ENCODE peak calls at places on chromosomes 7 and 10, in seven cellular contexts. Y is fibroblast of pulmonary artery, K is retinal pigment epithelial cell, P is lung, H is fibroblast of mammary gland, C is hepatocyte, O is BE2C. X is an unnamed sample.

GRCh38 chr7:100865971-100866720 is 1.0 kb upstream of the TRIP6 start:
- DNase-seq in Y (no peak), K (no peak), P (peak), H (no peak), C (no peak), O (peak), X (peak)

GRCh38 chr7:50653116-50653854 is 88.1 kb upstream of the DDC start:
- DNase-seq in Y (peak), K (no peak), P (no peak), H (peak), C (peak), O (no peak), X (no peak)

GRCh38 chr7:29771081-29771832 is 35.1 kb upstream of the WIPF3 start:
- DNase-seq in Y (no peak), K (no peak), P (no peak), H (no peak), C (peak), O (peak), X (no peak)

GRCh38 chr10:127254276-127254675 is 57.9 kb upstream of the INSYN2A start:
- DNase-seq in Y (peak), K (no peak), P (no peak), H (no peak), C (no peak), O (no peak), X (peak)

GRCh38 chr7:1041471-1042160 is 2.7 kb upstream of the GPR146 start:
- DNase-seq in Y (no peak), K (no peak), P (no peak), H (no peak), C (no peak), O (no peak), X (no peak)

GRCh38 chr10:23871211-23871610 is 337.7 kb upstream of the KIAA1217 start:
- DNase-seq in Y (no peak), K (no peak), P (no peak), H (no peak), C (no peak), O (no peak), X (no peak)

GRCh38 chr10:1211844-1212570 is 155.8 kb downstream of the WDR37 start:
- DNase-seq in Y (no peak), K (no peak), P (no peak), H (no peak), C (no peak), O (no peak), X (no peak)

GRCh38 chr10:15254808-15255655 is 86.5 kb upstream of the NMT2 start:
- DNase-seq in Y (no peak), K (no peak), P (no peak), H (no peak), C (no peak), O (no peak), X (peak)

GRCh38 chr10:2980116-2980515 is 87.2 kb upstream of the PFKP start:
- DNase-seq in Y (no peak), K (no peak), P (no peak), H (peak), C (no peak), O (no peak), X (no peak)

GRCh38 chr7:128056901-128057300 is 25.7 kb upstream of the LRRC4 start:
- DNase-seq in Y (peak), K (no peak), P (no peak), H (peak), C (peak), O (no peak), X (no peak)

GRCh38 chr10:29735628-29736324 is 101.0 kb upstream of the SVIL start:
- DNase-seq in Y (peak), K (no peak), P (peak), H (peak), C (peak), O (peak), X (peak)

GRCh38 chr10:69693886-69694285 is 63.8 kb downstream of the FAM241B start:
- DNase-seq in Y (no peak), K (no peak), P (no peak), H (no peak), C (no peak), O (no peak), X (no peak)

GRCh38 chr10:125982256-125982948 is 86.0 kb downstream of the FANK1 start:
- DNase-seq in Y (peak), K (no peak), P (peak), H (peak), C (peak), O (peak), X (peak)

GRCh38 chr10:35613597-35614226 is 8.6 kb downstream of the GJD4 start:
- DNase-seq in Y (peak), K (no peak), P (no peak), H (peak), C (no peak), O (no peak), X (no peak)

GRCh38 chr7:54839538-54840213 is 80.7 kb upstream of the SEC61G start:
- DNase-seq in Y (peak), K (no peak), P (peak), H (peak), C (peak), O (peak), X (no peak)

GRCh38 chr7:123615344-123615743 is 13.7 kb downstream of the ASB15 start:
- DNase-seq in Y (peak), K (no peak), P (no peak), H (peak), C (peak), O (no peak), X (no peak)

GRCh38 chr10:33201971-33202370 is 132.5 kb downstream of the NRP1 start:
- DNase-seq in Y (no peak), K (peak), P (no peak), H (no peak), C (no peak), O (no peak), X (no peak)

GRCh38 chr7:158328376-158329013 is 259.1 kb downstream of the PTPRN2 start:
- DNase-seq in Y (no peak), K (no peak), P (no peak), H (no peak), C (no peak), O (no peak), X (no peak)

GRCh38 chr7:92916751-92917369 is 80.5 kb upstream of the CDK6 start:
- DNase-seq in Y (peak), K (peak), P (no peak), H (peak), C (no peak), O (no peak), X (no peak)

GRCh38 chr7:77580762-77581350 is 43.8 kb downstream of the PTPN12 start:
- DNase-seq in Y (peak), K (no peak), P (peak), H (no peak), C (no peak), O (no peak), X (no peak)

GRCh38 chr10:120557296-120557810 is 100.3 kb downstream of the PLPP4 start:
- DNase-seq in Y (no peak), K (no peak), P (no peak), H (no peak), C (no peak), O (no peak), X (no peak)

GRCh38 chr7:151245360-151246160 is 2.9 kb downstream of the SMARCD3 start:
- DNase-seq in Y (no peak), K (no peak), P (no peak), H (no peak), C (peak), O (peak), X (peak)

GRCh38 chr10:36256166-36256565 is 614.1 kb upstream of the FZD8 start:
- DNase-seq in Y (peak), K (peak), P (no peak), H (peak), C (peak), O (no peak), X (no peak)

GRCh38 chr7:122790132-122790531 is 87.4 kb upstream of the RNF148 start:
- DNase-seq in Y (peak), K (no peak), P (no peak), H (no peak), C (no peak), O (no peak), X (no peak)

GRCh38 chr7:128201067-128201689 is 39.9 kb upstream of the LEP start:
- DNase-seq in Y (no peak), K (no peak), P (no peak), H (no peak), C (peak), O (peak), X (no peak)

GRCh38 chr10:154348-154747 is 19.1 kb downstream of the ZMYND11 start:
- DNase-seq in Y (peak), K (no peak), P (no peak), H (peak), C (no peak), O (no peak), X (peak)

GRCh38 chr10:131027256-131027655 is 284.3 kb downstream of the TCERG1L start:
- DNase-seq in Y (no peak), K (no peak), P (no peak), H (no peak), C (no peak), O (no peak), X (no peak)

GRCh38 chr10:126504051-126504760 is 115.9 kb upstream of the ADAM12 start:
- DNase-seq in Y (peak), K (peak), P (no peak), H (peak), C (peak), O (peak), X (no peak)

GRCh38 chr10:132942740-132943554 is 577 bp upstream of the CFAP46 start:
- DNase-seq in Y (peak), K (no peak), P (no peak), H (no peak), C (no peak), O (no peak), X (no peak)

GRCh38 chr10:95655571-95656290 is 780 bp downstream of the ALDH18A1 start:
- DNase-seq in Y (peak), K (peak), P (no peak), H (peak), C (peak), O (peak), X (peak)

GRCh38 chr10:77428776-77429395 is 208.7 kb downstream of the KCNMA1 start:
- DNase-seq in Y (peak), K (no peak), P (peak), H (peak), C (peak), O (peak), X (peak)

DNA sequence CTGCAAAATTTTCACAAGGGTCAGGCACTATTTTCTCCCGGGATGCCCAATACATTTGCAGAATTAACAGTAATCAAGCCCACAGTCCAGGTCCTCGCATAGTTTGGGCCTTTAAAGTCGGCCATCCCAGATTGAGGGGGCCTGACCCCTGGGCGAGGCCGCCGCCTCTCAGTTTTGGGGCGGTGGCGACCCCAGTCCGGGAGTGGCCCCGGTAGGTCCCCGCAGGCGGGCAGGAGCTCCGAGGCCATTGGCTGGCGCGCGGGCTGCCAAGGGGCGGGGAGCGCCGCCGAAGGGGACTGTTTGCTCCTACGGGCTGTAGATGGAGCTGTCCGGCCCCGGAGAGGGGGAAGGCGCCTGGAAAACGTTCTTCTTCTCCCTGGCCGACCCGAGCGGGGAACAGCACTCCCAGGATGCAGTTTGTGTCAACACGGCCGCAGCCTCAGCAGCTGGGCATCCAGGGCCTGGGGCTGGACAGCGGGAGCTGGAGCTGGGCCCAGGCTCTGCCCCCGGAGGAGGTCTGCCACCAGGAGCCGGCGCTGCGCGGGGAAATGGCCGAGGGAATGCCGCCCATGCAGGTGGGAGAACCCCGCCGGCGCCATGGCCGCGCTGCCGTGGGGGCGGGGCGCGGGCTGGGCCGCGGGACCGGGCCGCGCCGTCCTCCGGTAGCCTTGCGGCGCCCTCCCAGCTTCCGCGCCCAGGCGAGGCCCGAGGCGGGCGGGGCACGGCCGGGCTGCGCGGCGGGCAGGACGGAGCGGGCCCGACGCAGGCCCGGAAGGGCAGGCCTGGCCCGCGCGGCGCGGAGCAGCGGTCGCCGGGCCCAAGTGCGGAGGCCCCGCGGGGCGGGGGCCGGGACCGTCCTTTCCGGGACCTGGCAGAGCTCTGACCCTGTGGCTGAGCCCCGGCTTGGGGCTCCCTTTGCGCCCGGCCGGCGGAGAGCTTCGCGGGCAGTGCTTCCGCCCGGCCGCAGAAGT is at the start of gene ZNF282:
- DNase-seq in Y (peak), K (peak), P (peak), H (peak), C (peak), O (peak), X (peak)
- TF ChIP-seq CTCF in Y (peak), K (peak), P (no peak), H (peak), C (peak), O (peak), X (peak)

GRCh38 chr10:71124921-71125748 is 87.2 kb upstream of the UNC5B start:
- DNase-seq in Y (no peak), K (no peak), P (no peak), H (no peak), C (no peak), O (no peak), X (no peak)
- TF ChIP-seq CTCF in Y (no peak), K (no peak), P (no peak), H (no peak), C (no peak), O (no peak), X (no peak)

DNA sequence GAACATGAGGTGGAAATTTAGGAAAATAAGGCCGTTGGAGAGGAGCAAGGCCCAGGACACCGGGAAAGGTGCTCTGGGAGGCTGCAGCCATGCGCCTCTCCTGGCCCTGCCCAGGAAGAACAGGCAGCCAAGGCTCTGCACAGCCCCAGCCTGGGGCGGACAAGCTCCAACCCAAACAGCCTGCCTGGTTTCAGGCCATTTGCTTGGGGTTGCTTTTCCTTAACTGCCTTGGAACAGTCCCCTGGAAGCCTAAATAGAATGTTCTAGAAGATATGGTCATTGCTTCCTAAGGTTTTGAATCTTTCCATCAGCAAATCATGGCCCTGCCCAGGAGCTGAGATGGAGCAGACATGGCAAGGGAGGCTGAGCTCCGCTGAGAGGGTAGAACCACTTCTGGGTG is 11.0 kb downstream of the VSTM4 start:
- DNase-seq in Y (no peak), K (no peak), P (peak), H (no peak), C (no peak), O (no peak), X (no peak)
- TF ChIP-seq CTCF in Y (no peak), K (no peak), P (no peak), H (no peak), C (no peak), O (no peak), X (no peak)

GRCh38 chr10:79349766-79350406 is 2.6 kb downstream of the PPIF start:
- DNase-seq in Y (no peak), K (no peak), P (no peak), H (no peak), C (no peak), O (peak), X (no peak)
- TF ChIP-seq CTCF in Y (no peak), K (no peak), P (no peak), H (no peak), C (no peak), O (no peak), X (no peak)

DNA sequence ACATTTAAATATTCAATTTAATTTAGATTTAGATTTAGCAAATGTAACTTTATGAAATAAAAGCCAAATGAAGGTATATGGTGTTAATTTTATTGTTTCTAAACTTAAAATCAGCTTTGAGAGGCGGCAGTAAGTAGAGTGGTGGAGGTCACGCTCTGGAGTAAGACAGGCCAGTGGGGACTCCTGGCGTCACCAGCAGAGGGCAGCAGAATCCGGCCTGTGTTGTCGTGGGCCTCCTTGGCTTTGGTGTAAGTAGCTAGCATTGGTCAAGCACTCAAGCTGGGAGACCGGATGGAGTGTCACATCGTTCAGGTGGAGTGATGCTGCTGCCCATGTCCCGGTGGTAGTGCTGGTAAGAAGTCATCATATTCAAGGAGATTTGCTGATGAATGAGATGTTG is 98.7 kb upstream of the DNAJB6 start:
- DNase-seq in Y (no peak), K (no peak), P (no peak), H (no peak), C (no peak), O (no peak), X (no peak)
- TF ChIP-seq CTCF in Y (no peak), K (peak), P (no peak), H (peak), C (no peak), O (peak), X (no peak)

DNA sequence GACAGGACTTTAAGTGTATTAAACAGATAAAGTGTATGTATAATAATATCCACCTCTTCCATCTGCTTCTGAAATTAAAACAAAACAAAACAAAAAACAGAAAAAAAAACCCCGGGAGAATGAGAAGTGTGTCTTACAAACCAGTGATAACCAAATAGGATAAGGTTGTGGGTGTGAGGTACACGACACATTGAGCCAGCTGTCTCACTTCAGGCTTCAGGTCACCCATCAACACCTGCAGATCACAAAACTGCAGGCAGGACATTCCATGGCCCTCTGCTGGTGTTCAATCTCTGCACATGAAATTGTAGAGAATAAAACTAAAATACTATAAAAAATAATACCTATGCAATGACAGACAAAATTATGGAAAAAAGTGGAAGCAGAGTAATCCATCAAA is 339.9 kb downstream of the SFMBT2 start:
- DNase-seq in Y (no peak), K (no peak), P (no peak), H (no peak), C (no peak), O (no peak), X (peak)
- TF ChIP-seq CTCF in Y (no peak), K (no peak), P (no peak), H (no peak), C (no peak), O (no peak), X (no peak)

GRCh38 chr7:46844486-46844885 is 737.4 kb downstream of the TNS3 start:
- DNase-seq in Y (no peak), K (no peak), P (no peak), H (peak), C (no peak), O (no peak), X (no peak)
- TF ChIP-seq CTCF in Y (no peak), K (no peak), P (no peak), H (no peak), C (no peak), O (no peak), X (no peak)

GRCh38 chr10:8052970-8053445 is 1.5 kb upstream of the GATA3 start:
- DNase-seq in Y (no peak), K (no peak), P (no peak), H (no peak), C (no peak), O (no peak), X (no peak)
- TF ChIP-seq CTCF in Y (no peak), K (no peak), P (no peak), H (no peak), C (no peak), O (no peak), X (peak)

X was measured in activated CD8-positive, alpha-beta T cell treated with anti-CD3 and anti-CD28 coated beads for 36 hours.